ENCODE peak calls at places on chromosome 10, in five cellular contexts. J is sigmoid colon, Z is stomach, V is HCT116, S is body of pancreas. E is an unnamed sample. For H3K4me1, the result is how much of the 10 kb centered on the place peaks cover.

GRCh38 chr10:61337741-61338140 is 115.4 kb downstream of the TMEM26 start:
- DNase-seq in J (no peak), V (no peak), Z (no peak), S (no peak), E (no peak)

GRCh38 chr10:23001901-23002516 is 74.2 kb downstream of the ARMC3 start:
- DNase-seq in J (no peak), Z (no peak), V (no peak), S (no peak), E (no peak)

GRCh38 chr10:84921701-84922100 is 593.3 kb downstream of the CCSER2 start:
- DNase-seq in J (no peak), S (no peak), Z (no peak), V (no peak), E (no peak)

GRCh38 chr10:128567561-128567960 is 441.3 kb upstream of the MKI67 start:
- DNase-seq in S (no peak), Z (no peak), J (no peak), V (no peak), E (no peak)

GRCh38 chr10:51683031-51683830 is 16.2 kb downstream of the CSTF2T start:
- DNase-seq in Z (no peak), J (no peak), V (no peak), S (peak), E (no peak)

GRCh38 chr10:74113546-74113945 is 37.1 kb downstream of the AP3M1 start:
- DNase-seq in V (no peak), Z (no peak), S (no peak), J (no peak), E (no peak)

GRCh38 chr10:112804036-112804435 is 146.0 kb upstream of the TCF7L2 start:
- DNase-seq in V (no peak), J (no peak), S (peak), Z (peak), E (no peak)

GRCh38 chr10:87966454-87966853 is 103.0 kb downstream of the PTEN start:
- DNase-seq in J (no peak), S (no peak), Z (no peak), V (no peak), E (no peak)

GRCh38 chr10:101935431-101935830 is 91.8 kb upstream of the KCNIP2 start:
- DNase-seq in V (no peak), Z (no peak), J (no peak), S (no peak), E (no peak)

GRCh38 chr10:121819049-121819448 is 108.8 kb downstream of the ATE1 start:
- DNase-seq in J (no peak), V (no peak), Z (no peak), S (no peak), E (no peak)

GRCh38 chr10:51230828-51231227 is 156.5 kb downstream of the PRKG1 start:
- DNase-seq in V (no peak), Z (no peak), S (no peak), J (no peak), E (no peak)

GRCh38 chr10:133162910-133163856 is 3.2 kb downstream of the KNDC1 start:
- DNase-seq in V (no peak), S (no peak), Z (no peak), J (peak), E (peak)

GRCh38 chr10:30701471-30702173 is 72.1 kb upstream of the LYZL2 start:
- DNase-seq in Z (peak), V (no peak), S (peak), J (no peak), E (no peak)

GRCh38 chr10:1517684-1518083 is 219.6 kb downstream of the ADARB2 start:
- DNase-seq in Z (no peak), J (no peak), V (no peak), S (no peak), E (no peak)

GRCh38 chr10:122374859-122375721 is 582 bp downstream of the PLEKHA1 start:
- DNase-seq in J (peak), Z (peak), V (peak), S (peak), E (no peak)

GRCh38 chr10:131580674-131581073 is 269.2 kb upstream of the TCERG1L start:
- DNase-seq in S (no peak), Z (peak), V (no peak), J (no peak), E (no peak)

GRCh38 chr10:111648046-111648445 is 535.5 kb downstream of the GPAM start:
- DNase-seq in Z (no peak), J (no peak), V (no peak), S (no peak), E (no peak)

GRCh38 chr10:80502621-80503583 is 34.8 kb upstream of the SH2D4B start:
- DNase-seq in S (no peak), V (no peak), Z (peak), J (no peak), E (no peak)

GRCh38 chr10:130714700-130715467 is 578.7 kb downstream of the GLRX3 start:
- DNase-seq in Z (no peak), S (no peak), J (no peak), V (no peak), E (no peak)

GRCh38 chr10:101217450-101218281 is 11.6 kb downstream of the LBX1 start:
- DNase-seq in J (no peak), V (no peak), S (peak), Z (no peak), E (no peak)

GRCh38 chr10:1036341-1036791 is 10.7 kb upstream of the IDI2 start:
- DNase-seq in J (no peak), V (no peak), Z (no peak), S (no peak), E (peak)

GRCh38 chr10:8130973-8131911 is 76.8 kb downstream of the GATA3 start:
- DNase-seq in V (peak), S (no peak), Z (no peak), J (no peak), E (no peak)

GRCh38 chr10:60323171-60323570 is 66.5 kb downstream of the ANK3 start:
- DNase-seq in S (no peak), Z (no peak), J (no peak), V (no peak), E (no peak)

GRCh38 chr10:70376436-70377378 is 5.7 kb downstream of the LRRC20 start:
- DNase-seq in J (no peak), S (no peak), Z (no peak), V (no peak), E (peak)
- H3K27ac ChIP-seq in J (no peak), S (no peak), Z (no peak), V (no peak), E (peak)

GRCh38 chr10:75294866-75295692 is 59.3 kb upstream of the COMTD1 start:
- DNase-seq in Z (peak), S (peak), J (peak), V (peak), E (peak)
- TF ChIP-seq CTCF in Z (peak), S (peak), J (no peak), V (peak), E (peak)

DNA sequence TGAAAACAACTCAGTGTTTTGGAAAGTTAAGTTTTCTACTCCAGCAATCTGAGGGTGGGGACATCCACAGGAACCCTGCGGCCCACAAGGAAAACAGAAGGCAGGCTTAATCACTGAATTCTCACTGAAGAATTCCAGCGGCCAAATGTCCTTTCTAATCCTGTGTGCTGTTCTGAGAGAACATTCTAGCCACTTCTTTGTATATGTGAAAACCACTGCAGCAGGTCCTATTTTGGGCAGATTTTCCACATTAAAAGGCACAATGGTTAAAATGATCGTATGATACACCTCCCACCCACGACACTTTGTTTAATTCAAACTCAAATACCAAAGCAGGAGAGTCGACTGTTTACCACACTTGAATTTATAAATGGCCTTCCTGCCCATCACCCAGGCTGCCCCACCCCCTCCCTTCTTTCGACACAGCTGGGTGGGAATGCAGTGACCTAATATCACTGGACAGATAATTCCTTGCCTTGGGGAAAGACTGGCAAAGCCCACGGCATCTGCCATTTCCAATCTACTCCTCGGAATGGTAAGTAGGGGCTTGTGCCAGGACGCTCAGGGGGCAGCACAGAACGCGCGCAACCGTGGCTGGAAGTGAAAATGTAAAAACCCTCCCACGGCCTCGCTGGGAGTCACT is 67.0 kb downstream of the CTBP2 start:
- DNase-seq in Z (peak), V (no peak), S (peak), J (peak), E (no peak)
- H3K4me1 ChIP-seq in Z (under half), V (under half), S (under half), J (under half), E (half or more)

GRCh38 chr10:103712898-103713498 is 142.4 kb downstream of the SH3PXD2A start:
- DNase-seq in V (peak), S (peak), J (peak), Z (peak), E (no peak)
- H3K27ac ChIP-seq in V (no peak), S (no peak), J (no peak), Z (no peak), E (peak)

GRCh38 chr10:12348341-12348869 is 942 bp upstream of the CAMK1D start:
- DNase-seq in S (peak), Z (no peak), J (peak), V (no peak), E (no peak)

GRCh38 chr10:12350167-12350872 is 973 bp downstream of the CAMK1D start:
- DNase-seq in Z (no peak), J (peak), V (no peak), S (peak), E (no peak)

GRCh38 chr10:12349628-12350166 is 350 bp downstream of the CAMK1D start:
- DNase-seq in J (peak), V (no peak), S (no peak), Z (no peak), E (no peak)

GRCh38 chr10:12350925-12351324 is 1.6 kb downstream of the CAMK1D start:
- DNase-seq in S (no peak), J (no peak), Z (no peak), V (no peak), E (no peak)

GRCh38 chr10:12348870-12349627 is at the start of gene CAMK1D:
- DNase-seq in Z (peak), V (no peak), J (peak), S (peak), E (no peak)
- TF ChIP-seq CTCF in Z (no peak), V (no peak), J (no peak), S (peak), E (peak)

GRCh38 chr10:86671419-86671818 is 3.1 kb downstream of the LDB3 start:
- DNase-seq in Z (peak), J (no peak), S (no peak), V (no peak), E (no peak)

GRCh38 chr10:86673216-86673826 is 5.0 kb downstream of the LDB3 start:
- DNase-seq in Z (no peak), S (no peak), J (no peak), V (no peak), E (no peak)

GRCh38 chr10:86670876-86671275 is 2.6 kb downstream of the LDB3 start:
- DNase-seq in S (no peak), Z (no peak), V (no peak), J (no peak), E (no peak)

GRCh38 chr10:86670290-86670811 is 2.0 kb downstream of the LDB3 start:
- DNase-seq in V (no peak), Z (no peak), J (no peak), S (no peak), E (no peak)

GRCh38 chr10:86671985-86672710 is 3.8 kb downstream of the LDB3 start:
- DNase-seq in J (no peak), V (no peak), Z (no peak), S (no peak), E (no peak)
- H3K4me1 ChIP-seq in J (half or more), V (under half), Z (under half), S (under half), E (under half)

GRCh38 chr10:97197030-97197500 is 11.3 kb upstream of the SLIT1 start:
- DNase-seq in Z (no peak), J (no peak), V (no peak), S (no peak), E (no peak)
- H3K27ac ChIP-seq in Z (no peak), J (no peak), V (no peak), S (no peak), E (no peak)

DNA sequence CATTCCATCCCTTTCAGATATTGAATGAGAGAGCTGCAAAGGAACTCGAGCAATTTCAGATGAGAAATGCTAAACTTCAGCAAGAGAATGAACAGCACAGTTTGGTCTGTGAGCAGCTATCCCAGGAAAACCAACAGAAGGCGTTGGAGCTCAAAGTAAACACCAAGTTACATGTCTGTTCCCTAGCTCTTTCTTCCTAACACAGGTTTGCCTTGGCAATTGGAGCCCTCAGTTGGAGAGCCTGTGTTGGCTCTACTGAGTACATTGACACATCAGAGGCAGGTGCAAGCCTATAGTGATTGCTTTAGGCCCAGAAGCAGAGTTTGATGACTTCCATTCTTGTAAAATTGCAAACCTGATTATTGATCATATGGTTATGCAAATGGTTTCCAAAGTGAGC is 14.8 kb downstream of the CFAP58 start:
- DNase-seq in V (no peak), S (no peak), J (no peak), Z (no peak), E (no peak)
- TF ChIP-seq CTCF in V (no peak), S (no peak), J (no peak), Z (no peak), E (no peak)

GRCh38 chr10:71259282-71259681 is 46.9 kb downstream of the UNC5B start:
- DNase-seq in V (no peak), J (no peak), S (no peak), Z (no peak), E (no peak)

GRCh38 chr10:71259815-71260501 is 47.6 kb downstream of the UNC5B start:
- DNase-seq in J (no peak), S (no peak), Z (peak), V (no peak), E (no peak)

GRCh38 chr10:71258046-71258445 is 45.7 kb downstream of the UNC5B start:
- DNase-seq in V (no peak), J (no peak), S (no peak), Z (no peak), E (no peak)

GRCh38 chr10:71257292-71257997 is 45.1 kb downstream of the UNC5B start:
- DNase-seq in J (no peak), Z (no peak), S (no peak), V (no peak), E (no peak)

GRCh38 chr10:71258446-71259145 is 46.2 kb downstream of the UNC5B start:
- DNase-seq in J (no peak), V (no peak), Z (no peak), S (no peak), E (no peak)
- H3K4me1 ChIP-seq in J (under half), V (half or more), Z (under half), S (under half), E (under half)

DNA sequence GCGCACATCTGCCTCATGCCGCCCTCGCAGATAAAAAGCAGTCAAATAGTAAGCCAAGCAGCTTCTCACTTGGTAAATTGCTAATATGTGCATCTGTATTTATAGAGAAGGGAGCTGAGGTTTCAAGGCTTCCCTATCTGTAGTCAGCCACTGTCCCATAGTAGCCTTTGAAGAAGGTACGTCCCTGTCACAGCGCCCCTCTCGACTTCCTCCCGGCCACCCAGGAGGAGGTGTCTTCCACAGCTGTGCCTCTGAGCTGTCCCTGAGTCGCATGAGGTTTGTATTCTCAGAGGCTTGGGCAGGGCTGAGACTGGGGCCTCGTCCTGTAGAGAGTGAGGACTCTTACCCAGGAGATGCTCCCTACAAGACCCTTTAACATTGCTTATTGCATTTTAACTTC is 49.0 kb downstream of the SPOCK2 start:
- DNase-seq in J (no peak), S (no peak), Z (no peak), V (no peak), E (no peak)
- H3K27ac ChIP-seq in J (no peak), S (no peak), Z (no peak), V (no peak), E (no peak)